ENCODE peak calls at places on chromosomes 6 and 20, in six cellular contexts. One of them, this sample, is unnamed.
A peak's percentile ranks its signal among the peaks of the same experiment; 100 is the strongest.

GRCh38 chr20:53872561-53873248 is 197.7 kb downstream of the BCAS1 start:
- DNase-seq in IMR-90: peak; percentile 30
- DNase-seq in A549: no peak
- DNase-seq in K562: no peak
- DNase-seq in HepG2: no peak
- DNase-seq in GM12878: peak; percentile 70
- DNase-seq in this sample: no peak

GRCh38 chr20:32582659-32583580 is 2.2 kb downstream of the NOL4L start:
- DNase-seq in K562: peak; percentile 77
- DNase-seq in HepG2: no peak
- DNase-seq in GM12878: no peak
- DNase-seq in IMR-90: no peak
- DNase-seq in A549: no peak
- DNase-seq in this sample: peak; percentile 50

GRCh38 chr6:158039178-158039557 is 57.5 kb downstream of the SYNJ2 start:
- DNase-seq in IMR-90: peak; percentile 67
- DNase-seq in GM12878: no peak
- DNase-seq in HepG2: no peak
- DNase-seq in A549: peak; percentile 61
- DNase-seq in K562: no peak
- DNase-seq in this sample: no peak

GRCh38 chr6:92979281-92979680 is 440.1 kb downstream of the EPHA7 start:
- DNase-seq in HepG2: no peak
- DNase-seq in IMR-90: no peak
- DNase-seq in K562: no peak
- DNase-seq in A549: no peak
- DNase-seq in GM12878: no peak
- DNase-seq in this sample: no peak

GRCh38 chr6:13436691-13437568 is 50.5 kb downstream of the GFOD1 start:
- DNase-seq in GM12878: no peak
- DNase-seq in K562: no peak
- DNase-seq in IMR-90: no peak
- DNase-seq in HepG2: no peak
- DNase-seq in A549: no peak
- DNase-seq in this sample: no peak

GRCh38 chr20:62030834-62031434 is 34.7 kb downstream of the TAF4 start:
- DNase-seq in GM12878: peak; percentile 59
- DNase-seq in A549: no peak
- DNase-seq in IMR-90: no peak
- DNase-seq in K562: no peak
- DNase-seq in HepG2: peak; percentile 51
- DNase-seq in this sample: no peak

GRCh38 chr6:169168706-169169105 is 84.9 kb downstream of the THBS2 start:
- DNase-seq in GM12878: no peak
- DNase-seq in K562: no peak
- DNase-seq in HepG2: no peak
- DNase-seq in IMR-90: no peak
- DNase-seq in A549: no peak
- DNase-seq in this sample: peak; percentile 42

GRCh38 chr6:156729248-156729647 is 47.9 kb upstream of the ARID1B start:
- DNase-seq in K562: no peak
- DNase-seq in HepG2: no peak
- DNase-seq in GM12878: peak; percentile 36
- DNase-seq in IMR-90: peak; percentile 68
- DNase-seq in A549: peak; percentile 17
- DNase-seq in this sample: no peak

GRCh38 chr20:46117704-46118467 is at the start of gene CD40:
- DNase-seq in IMR-90: peak; percentile 23
- DNase-seq in K562: peak; percentile 99
- DNase-seq in A549: peak; percentile 72
- DNase-seq in HepG2: peak; percentile 71
- DNase-seq in GM12878: peak; percentile 76
- DNase-seq in this sample: peak; percentile 89

GRCh38 chr6:141335889-141336288 is 796.8 kb upstream of the GJE1 start:
- DNase-seq in K562: no peak
- DNase-seq in GM12878: no peak
- DNase-seq in HepG2: no peak
- DNase-seq in IMR-90: no peak
- DNase-seq in A549: peak; percentile 53
- DNase-seq in this sample: no peak

GRCh38 chr20:38196016-38196415 is 30.9 kb upstream of the TGM2 start:
- DNase-seq in GM12878: no peak
- DNase-seq in A549: no peak
- DNase-seq in K562: no peak
- DNase-seq in IMR-90: no peak
- DNase-seq in HepG2: no peak
- DNase-seq in this sample: no peak

GRCh38 chr20:31587545-31588389 is 17.3 kb upstream of the ID1 start:
- DNase-seq in A549: no peak
- DNase-seq in IMR-90: no peak
- DNase-seq in GM12878: no peak
- DNase-seq in HepG2: no peak
- DNase-seq in K562: peak; percentile 69
- DNase-seq in this sample: no peak

GRCh38 chr6:77551135-77551534 is 87.8 kb upstream of the HTR1B start:
- DNase-seq in A549: no peak
- DNase-seq in GM12878: no peak
- DNase-seq in K562: no peak
- DNase-seq in IMR-90: no peak
- DNase-seq in HepG2: no peak
- DNase-seq in this sample: no peak

GRCh38 chr20:15930324-15931305 is 642.6 kb downstream of the KIF16B start:
- DNase-seq in K562: no peak
- DNase-seq in HepG2: peak; percentile 28
- DNase-seq in IMR-90: peak; percentile 39
- DNase-seq in A549: peak; percentile 43
- DNase-seq in GM12878: no peak
- DNase-seq in this sample: peak; percentile 18

GRCh38 chr20:36004045-36004444 is 35.7 kb downstream of the CNBD2 start:
- DNase-seq in GM12878: no peak
- DNase-seq in IMR-90: no peak
- DNase-seq in HepG2: no peak
- DNase-seq in K562: no peak
- DNase-seq in A549: no peak
- DNase-seq in this sample: no peak

DNA sequence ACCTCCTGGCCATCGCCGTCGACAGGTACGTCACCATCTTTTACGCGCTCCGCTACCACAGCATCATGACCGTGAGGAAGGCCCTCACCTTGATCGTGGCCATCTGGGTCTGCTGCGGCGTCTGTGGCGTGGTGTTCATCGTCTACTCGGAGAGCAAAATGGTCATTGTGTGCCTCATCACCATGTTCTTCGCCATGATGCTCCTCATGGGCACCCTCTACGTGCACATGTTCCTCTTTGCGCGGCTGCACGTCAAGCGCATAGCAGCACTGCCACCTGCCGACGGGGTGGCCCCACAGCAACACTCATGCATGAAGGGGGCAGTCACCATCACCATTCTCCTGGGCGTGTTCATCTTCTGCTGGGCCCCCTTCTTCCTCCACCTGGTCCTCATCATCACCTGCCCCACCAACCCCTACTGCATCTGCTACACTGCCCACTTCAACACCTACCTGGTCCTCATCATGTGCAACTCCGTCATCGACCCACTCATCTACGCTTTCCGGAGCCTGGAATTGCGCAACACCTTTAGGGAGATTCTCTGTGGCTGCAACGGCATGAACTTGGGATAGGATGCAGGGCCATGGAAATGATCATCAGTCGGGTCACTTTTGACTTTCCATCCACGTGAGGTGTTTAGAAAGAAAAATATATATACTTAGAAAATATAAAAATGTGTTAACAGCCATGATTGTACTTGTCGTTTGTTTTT is 868 bp downstream of the MC3R start:
- DNase-seq in HepG2: peak; percentile 49
- DNase-seq in GM12878: no peak
- DNase-seq in IMR-90: no peak
- DNase-seq in K562: peak; percentile 60
- DNase-seq in A549: peak; percentile 37
- DNase-seq in this sample: peak; percentile 55
- TF ChIP-seq BHLHE40 in HepG2: no peak
- TF ChIP-seq BHLHE40 in GM12878: no peak
- TF ChIP-seq BHLHE40 in IMR-90: no peak
- TF ChIP-seq BHLHE40 in K562: no peak
- TF ChIP-seq BHLHE40 in A549: no peak
- TF ChIP-seq BHLHE40 in this sample: no peak

GRCh38 chr6:20312581-20312980 is 89.1 kb upstream of the E2F3 start:
- DNase-seq in HepG2: no peak
- DNase-seq in A549: no peak
- DNase-seq in GM12878: no peak
- DNase-seq in K562: no peak
- DNase-seq in IMR-90: peak; percentile 4
- DNase-seq in this sample: no peak
- TF ChIP-seq BHLHE40 in HepG2: no peak
- TF ChIP-seq BHLHE40 in A549: no peak
- TF ChIP-seq BHLHE40 in GM12878: no peak
- TF ChIP-seq BHLHE40 in K562: no peak
- TF ChIP-seq BHLHE40 in IMR-90: no peak
- TF ChIP-seq BHLHE40 in this sample: no peak

GRCh38 chr20:58718121-58718563 is 25.5 kb downstream of the NPEPL1 start:
- DNase-seq in GM12878: no peak
- DNase-seq in IMR-90: no peak
- DNase-seq in HepG2: no peak
- DNase-seq in K562: no peak
- DNase-seq in A549: no peak
- DNase-seq in this sample: no peak

GRCh38 chr20:58718729-58719128 is 26.1 kb downstream of the NPEPL1 start:
- DNase-seq in GM12878: no peak
- DNase-seq in HepG2: no peak
- DNase-seq in K562: no peak
- DNase-seq in IMR-90: no peak
- DNase-seq in A549: no peak
- DNase-seq in this sample: no peak

GRCh38 chr20:58719258-58719657 is 26.7 kb downstream of the NPEPL1 start:
- DNase-seq in A549: no peak
- DNase-seq in IMR-90: no peak
- DNase-seq in K562: no peak
- DNase-seq in GM12878: no peak
- DNase-seq in HepG2: no peak
- DNase-seq in this sample: no peak

GRCh38 chr20:58720890-58721289 is 28.3 kb downstream of the NPEPL1 start:
- DNase-seq in IMR-90: no peak
- DNase-seq in K562: no peak
- DNase-seq in HepG2: no peak
- DNase-seq in GM12878: no peak
- DNase-seq in A549: no peak
- DNase-seq in this sample: no peak

DNA sequence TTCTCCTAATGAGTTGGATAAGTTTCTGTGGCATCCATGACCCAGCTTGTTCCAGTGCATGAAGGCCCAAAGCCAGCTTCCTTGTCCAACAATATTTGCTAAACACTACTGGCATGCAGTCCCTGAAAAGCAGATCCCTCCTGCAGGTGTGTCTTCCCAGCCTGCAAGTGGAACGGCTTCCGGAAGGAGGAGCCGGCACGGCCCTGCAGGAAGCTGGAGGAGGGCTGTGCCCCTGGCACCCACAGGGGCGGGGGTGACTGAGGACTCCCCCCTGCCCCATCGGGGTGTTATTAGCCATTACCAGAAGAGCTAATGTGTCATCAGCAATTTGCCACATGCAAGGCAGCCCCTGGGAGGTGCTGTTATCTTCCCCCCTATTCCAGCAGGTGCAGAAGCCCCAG is 27.4 kb downstream of the NPEPL1 start:
- DNase-seq in HepG2: no peak
- DNase-seq in K562: no peak
- DNase-seq in A549: no peak
- DNase-seq in IMR-90: no peak
- DNase-seq in GM12878: no peak
- DNase-seq in this sample: no peak
- TF ChIP-seq BHLHE40 in HepG2: no peak
- TF ChIP-seq BHLHE40 in K562: no peak
- TF ChIP-seq BHLHE40 in A549: no peak
- TF ChIP-seq BHLHE40 in IMR-90: no peak
- TF ChIP-seq BHLHE40 in GM12878: no peak
- TF ChIP-seq BHLHE40 in this sample: no peak

DNA sequence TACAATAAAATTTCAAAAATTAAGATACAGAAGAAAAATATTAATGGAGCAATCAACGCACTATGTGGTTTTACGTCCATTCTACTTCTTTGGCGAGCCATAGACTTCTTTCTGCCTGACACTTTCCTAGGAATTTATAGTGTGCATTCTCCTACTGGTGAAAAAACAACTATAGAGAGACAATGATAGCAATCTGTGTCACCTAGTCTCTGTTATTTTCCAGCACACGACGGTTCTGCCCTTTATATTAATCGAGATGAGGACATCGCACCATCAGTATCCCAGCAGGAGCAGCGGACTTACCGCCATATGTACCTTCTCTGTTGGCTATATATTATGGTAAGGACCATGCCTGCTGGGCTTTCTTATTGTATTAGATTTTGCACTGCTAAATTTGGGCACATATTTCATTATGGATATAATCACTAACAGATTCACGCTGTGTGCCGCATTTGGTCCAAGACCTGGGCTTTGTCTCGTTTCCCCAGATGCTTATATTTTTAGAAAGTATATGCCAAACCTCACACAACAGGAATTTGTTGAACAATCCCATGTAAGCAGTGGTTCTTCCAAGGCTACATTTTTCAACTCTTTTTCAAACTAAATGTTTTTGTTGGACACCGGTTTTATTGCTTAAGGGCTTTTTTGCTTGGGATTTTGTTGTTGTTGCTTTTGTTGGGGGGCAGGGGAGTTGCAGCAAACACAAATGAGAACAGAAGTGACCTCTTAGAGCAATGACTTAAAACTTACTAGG is 166.4 kb downstream of the ADAT2 start:
- DNase-seq in A549: no peak
- DNase-seq in K562: no peak
- DNase-seq in IMR-90: peak; percentile 14
- DNase-seq in GM12878: no peak
- DNase-seq in HepG2: no peak
- DNase-seq in this sample: no peak
- TF ChIP-seq BHLHE40 in A549: no peak
- TF ChIP-seq BHLHE40 in K562: no peak
- TF ChIP-seq BHLHE40 in IMR-90: no peak
- TF ChIP-seq BHLHE40 in GM12878: no peak
- TF ChIP-seq BHLHE40 in HepG2: no peak
- TF ChIP-seq BHLHE40 in this sample: no peak

GRCh38 chr6:125491860-125492617 is 190.3 kb upstream of the HDDC2 start:
- DNase-seq in K562: no peak
- DNase-seq in IMR-90: no peak
- DNase-seq in HepG2: no peak
- DNase-seq in GM12878: no peak
- DNase-seq in A549: no peak
- DNase-seq in this sample: no peak
- TF ChIP-seq BHLHE40 in K562: no peak
- TF ChIP-seq BHLHE40 in IMR-90: no peak
- TF ChIP-seq BHLHE40 in HepG2: no peak
- TF ChIP-seq BHLHE40 in GM12878: no peak
- TF ChIP-seq BHLHE40 in A549: no peak
- TF ChIP-seq BHLHE40 in this sample: no peak

This sample was measured in HEK293T.